ENCODE peak calls at places on chromosomes 2 and 18, in six cellular contexts. Z is stomach, L is HT1080, T is NCI-H524, H is Ammon's horn, Y is M059J. P is an unnamed sample.

GRCh38 chr2:180203972-180204371 is 196.9 kb upstream of the CWC22 start:
- DNase-seq in Z (no peak), L (peak), T (no peak), H (no peak), Y (peak), P (peak)

GRCh38 chr2:217371681-217372297 is 511.9 kb upstream of the TNP1 start:
- DNase-seq in Z (no peak), L (no peak), T (no peak), H (peak), Y (peak), P (no peak)

GRCh38 chr2:46367286-46367685 is 70.1 kb downstream of the EPAS1 start:
- DNase-seq in Z (no peak), L (no peak), T (no peak), H (peak), Y (no peak), P (no peak)

GRCh38 chr2:197575987-197576386 is 60.1 kb downstream of the MOB4 start:
- DNase-seq in Z (no peak), L (no peak), T (no peak), H (no peak), Y (no peak), P (no peak)

GRCh38 chr2:120642646-120643045 is 93.0 kb upstream of the GLI2 start:
- DNase-seq in Z (no peak), L (no peak), T (no peak), H (no peak), Y (no peak), P (no peak)

GRCh38 chr2:33108483-33109443 is 162.0 kb downstream of the LTBP1 start:
- DNase-seq in Z (no peak), L (no peak), T (no peak), H (no peak), Y (peak), P (no peak)

GRCh38 chr18:45518770-45519169 is 96.5 kb upstream of the SLC14A2 start:
- DNase-seq in Z (no peak), L (no peak), T (peak), H (no peak), Y (peak), P (no peak)

GRCh38 chr2:57906152-57906732 is 140.4 kb upstream of the VRK2 start:
- DNase-seq in Z (no peak), L (peak), T (no peak), H (peak), Y (peak), P (peak)

GRCh38 chr18:79494936-79495335 is 99.2 kb downstream of the NFATC1 start:
- DNase-seq in Z (no peak), L (no peak), T (no peak), H (no peak), Y (no peak), P (no peak)

GRCh38 chr18:77254711-77255110 is 5.1 kb downstream of the GALR1 start:
- DNase-seq in Z (no peak), L (no peak), T (no peak), H (no peak), Y (no peak), P (no peak)

GRCh38 chr2:100820346-100821254 is 661 bp downstream of the NPAS2 start:
- DNase-seq in Z (peak), L (peak), T (no peak), H (no peak), Y (no peak), P (no peak)

GRCh38 chr2:188870289-188870688 is 103.9 kb upstream of the COL3A1 start:
- DNase-seq in Z (no peak), L (peak), T (no peak), H (no peak), Y (peak), P (no peak)

GRCh38 chr2:54866179-54866578 is 142.7 kb downstream of the EML6 start:
- DNase-seq in Z (no peak), L (no peak), T (no peak), H (no peak), Y (no peak), P (no peak)

GRCh38 chr2:4140284-4140962 is 437.0 kb downstream of the DCDC2C start:
- DNase-seq in Z (no peak), L (peak), T (no peak), H (no peak), Y (no peak), P (no peak)

GRCh38 chr2:55119711-55120487 is 69.6 kb upstream of the RTN4 start:
- DNase-seq in Z (no peak), L (no peak), T (peak), H (no peak), Y (no peak), P (no peak)

GRCh38 chr2:51526766-51527165 is 494.8 kb upstream of the NRXN1 start:
- DNase-seq in Z (no peak), L (no peak), T (no peak), H (no peak), Y (no peak), P (no peak)

GRCh38 chr2:31136732-31137131 is 1.5 kb downstream of the GALNT14 start:
- DNase-seq in Z (no peak), L (peak), T (no peak), H (no peak), Y (no peak), P (no peak)

GRCh38 chr2:156342252-156343095 is 10.0 kb upstream of the NR4A2 start:
- DNase-seq in Z (peak), L (peak), T (no peak), H (peak), Y (peak), P (peak)

GRCh38 chr2:3450385-3451031 is 68.8 kb downstream of the ADI1 start:
- DNase-seq in Z (peak), L (no peak), T (no peak), H (no peak), Y (no peak), P (no peak)

GRCh38 chr2:28623582-28624405 is 127.8 kb upstream of the PPP1CB start:
- DNase-seq in Z (no peak), L (no peak), T (no peak), H (no peak), Y (no peak), P (no peak)

GRCh38 chr2:77479395-77479794 is 42.8 kb downstream of the LRRTM4 start:
- DNase-seq in Z (no peak), L (peak), T (no peak), H (no peak), Y (no peak), P (no peak)

GRCh38 chr2:184339966-184340365 is 258.4 kb upstream of the ZNF804A start:
- DNase-seq in Z (no peak), L (peak), T (no peak), H (no peak), Y (no peak), P (no peak)

GRCh38 chr2:133085646-133086045 is 415.6 kb upstream of the LYPD1 start:
- DNase-seq in Z (no peak), L (no peak), T (peak), H (no peak), Y (no peak), P (no peak)

GRCh38 chr2:234134496-234134895 is 84.0 kb downstream of the SPP2 start:
- DNase-seq in Z (no peak), L (no peak), T (no peak), H (no peak), Y (peak), P (no peak)

GRCh38 chr18:61589724-61590065 is 256.5 kb downstream of the CDH20 start:
- DNase-seq in Z (no peak), L (peak), T (no peak), H (no peak), Y (peak), P (no peak)

GRCh38 chr2:42117923-42118758 is 51.0 kb upstream of the EML4 start:
- DNase-seq in Z (no peak), L (peak), T (no peak), H (peak), Y (peak), P (no peak)

GRCh38 chr2:239579524-239580198 is 178.8 kb upstream of the HDAC4 start:
- DNase-seq in Z (no peak), L (no peak), T (no peak), H (no peak), Y (no peak), P (no peak)

GRCh38 chr2:143489135-143489534 is 359.9 kb downstream of the ARHGAP15 start:
- DNase-seq in Z (no peak), L (peak), T (no peak), H (no peak), Y (peak), P (peak)

GRCh38 chr2:232325324-232326273 is 53.0 kb upstream of the ALPP start:
- DNase-seq in Z (peak), L (peak), T (no peak), H (peak), Y (peak), P (no peak)

GRCh38 chr18:33821503-33821902 is 243.5 kb downstream of the ASXL3 start:
- DNase-seq in Z (no peak), L (peak), T (no peak), H (no peak), Y (peak), P (peak)

GRCh38 chr2:74399785-74400184 is 19.7 kb upstream of the DCTN1 start:
- DNase-seq in Z (no peak), L (peak), T (no peak), H (no peak), Y (peak), P (peak)

GRCh38 chr2:120893874-120894584 is 158.4 kb downstream of the GLI2 start:
- DNase-seq in Z (no peak), L (no peak), T (no peak), H (no peak), Y (no peak), P (no peak)

GRCh38 chr18:49697049-49697448 is 116.3 kb downstream of the ACAA2 start:
- DNase-seq in Z (no peak), L (no peak), T (no peak), H (no peak), Y (no peak), P (no peak)

GRCh38 chr2:130728549-130729310 is at the start of gene GPR148:
- DNase-seq in Z (no peak), L (no peak), T (no peak), H (no peak), Y (no peak), P (no peak)

GRCh38 chr2:101258804-101259203 is 6.1 kb downstream of the CNOT11 start:
- DNase-seq in Z (no peak), L (no peak), T (no peak), H (no peak), Y (no peak), P (no peak)

GRCh38 chr2:157339965-157340655 is 14.5 kb upstream of the ERMN start:
- DNase-seq in Z (no peak), L (peak), T (no peak), H (no peak), Y (peak), P (no peak)

GRCh38 chr2:122019729-122020128 is 264.3 kb downstream of the TSN start:
- DNase-seq in Z (no peak), L (no peak), T (no peak), H (peak), Y (no peak), P (no peak)

GRCh38 chr2:232365621-232366321 is 12.8 kb upstream of the ALPP start:
- DNase-seq in Z (no peak), L (peak), T (no peak), H (no peak), Y (peak), P (no peak)

GRCh38 chr18:41645600-41646360 is 309.3 kb upstream of the PIK3C3 start:
- DNase-seq in Z (no peak), L (no peak), T (no peak), H (no peak), Y (peak), P (no peak)

P was measured in RWPE1.